ENCODE peak calls at places on chromosome 21, in four cellular contexts. Y is Right ventricle myocardium inferior, Z is HS-27A, I is kidney tubule cell. Q is an unnamed sample.

GRCh38 chr21:32360401-32360981 is 32.3 kb downstream of the URB1 start:
- DNase-seq in Y (no peak), Z (no peak), I (no peak), Q (peak)

GRCh38 chr21:44926364-44927101 is 5.8 kb upstream of the ITGB2 start:
- DNase-seq in Y (no peak), Z (no peak), I (peak), Q (no peak)

GRCh38 chr21:17925900-17926299 is 106.7 kb upstream of the C21orf91 start:
- DNase-seq in Y (no peak), Z (no peak), I (peak), Q (no peak)

GRCh38 chr21:41750051-41750450 is 16.8 kb downstream of the RIPK4 start:
- DNase-seq in Y (no peak), Z (no peak), I (peak), Q (no peak)

GRCh38 chr21:30436986-30437385 is 3.1 kb upstream of the KRTAP15-1 start:
- DNase-seq in Y (no peak), Z (no peak), I (no peak), Q (peak)

GRCh38 chr21:44065428-44065827 is 41.8 kb upstream of the PWP2 start:
- DNase-seq in Y (no peak), Z (no peak), I (peak), Q (no peak)

GRCh38 chr21:39441502-39442475 is 3.8 kb downstream of the LCA5L start:
- DNase-seq in Y (no peak), Z (no peak), I (peak), Q (peak)

GRCh38 chr21:41211041-41211426 is 43.1 kb downstream of the BACE2 start:
- DNase-seq in Y (no peak), Z (no peak), I (no peak), Q (no peak)

GRCh38 chr21:45167796-45168222 is 93.4 kb downstream of the ADARB1 start:
- DNase-seq in Y (no peak), Z (no peak), I (no peak), Q (no peak)

GRCh38 chr21:41328660-41329300 is 12.2 kb downstream of the FAM3B start:
- DNase-seq in Y (no peak), Z (no peak), I (no peak), Q (no peak)

GRCh38 chr21:26177187-26177586 is 6.6 kb upstream of the APP start:
- DNase-seq in Y (no peak), Z (no peak), I (no peak), Q (no peak)

GRCh38 chr21:37582613-37583012 is 216.0 kb downstream of the DYRK1A start:
- DNase-seq in Y (no peak), Z (peak), I (peak), Q (peak)

GRCh38 chr21:46117586-46118304 is 19.8 kb downstream of the COL6A2 start:
- DNase-seq in Y (peak), Z (no peak), I (no peak), Q (no peak)

GRCh38 chr21:40511976-40512375 is 335.0 kb downstream of the DSCAM start:
- DNase-seq in Y (no peak), Z (no peak), I (no peak), Q (no peak)

GRCh38 chr21:36203603-36203889 is 46.9 kb downstream of the DOP1B start:
- DNase-seq in Y (no peak), Z (no peak), I (peak), Q (no peak)

GRCh38 chr21:38838598-38839369 is 33.1 kb downstream of the ETS2 start:
- DNase-seq in Y (no peak), Z (no peak), I (no peak), Q (no peak)

GRCh38 chr21:44534688-44535087 is 5.3 kb downstream of the KRTAP10-1 start:
- DNase-seq in Y (no peak), Z (no peak), I (no peak), Q (no peak)

GRCh38 chr21:14591882-14592281 is 45.8 kb upstream of the SAMSN1 start:
- DNase-seq in Y (peak), Z (no peak), I (peak), Q (no peak)

GRCh38 chr21:31731112-31731801 is 661 bp downstream of the SCAF4 start:
- DNase-seq in Y (no peak), Z (no peak), I (peak), Q (peak)

GRCh38 chr21:26565105-26565504 is 8.0 kb downstream of the CYYR1 start:
- DNase-seq in Y (no peak), Z (no peak), I (no peak), Q (no peak)

GRCh38 chr21:45309069-45309521 is 21.4 kb upstream of the POFUT2 start:
- DNase-seq in Y (peak), Z (no peak), I (peak), Q (no peak)

GRCh38 chr21:45990741-45991605 is 9.4 kb downstream of the COL6A1 start:
- DNase-seq in Y (peak), Z (no peak), I (no peak), Q (no peak)

GRCh38 chr21:32377991-32378390 is 14.8 kb downstream of the URB1 start:
- DNase-seq in Y (no peak), Z (no peak), I (no peak), Q (no peak)

GRCh38 chr21:35198004-35198403 is 148.9 kb upstream of the RUNX1 start:
- DNase-seq in Y (no peak), Z (no peak), I (peak), Q (no peak)

GRCh38 chr21:45251635-45252447 is 35.9 kb downstream of the POFUT2 start:
- DNase-seq in Y (no peak), Z (no peak), I (no peak), Q (no peak)

GRCh38 chr21:26850116-26850643 is 5.0 kb upstream of the ADAMTS1 start:
- DNase-seq in Y (no peak), Z (no peak), I (peak), Q (no peak)

GRCh38 chr21:43916691-43917514 is 51.9 kb downstream of the AGPAT3 start:
- DNase-seq in Y (no peak), Z (no peak), I (no peak), Q (no peak)

GRCh38 chr21:33458861-33459260 is 20.9 kb downstream of the TMEM50B start:
- DNase-seq in Y (no peak), Z (no peak), I (no peak), Q (no peak)

GRCh38 chr21:32549861-32550260 is 35.5 kb downstream of the TCP10L start:
- DNase-seq in Y (no peak), Z (no peak), I (no peak), Q (no peak)

GRCh38 chr21:42062543-42063022 is 8.5 kb upstream of the UMODL1 start:
- DNase-seq in Y (peak), Z (no peak), I (no peak), Q (no peak)

GRCh38 chr21:41478319-41479177 is 29.4 kb downstream of the TMPRSS2 start:
- DNase-seq in Y (no peak), Z (no peak), I (no peak), Q (no peak)

GRCh38 chr21:31909772-31910470 is 37.1 kb downstream of the HUNK start:
- DNase-seq in Y (no peak), Z (no peak), I (no peak), Q (no peak)

GRCh38 chr21:42187976-42188653 is 30.8 kb upstream of the ABCG1 start:
- DNase-seq in Y (no peak), Z (no peak), I (peak), Q (no peak)

GRCh38 chr21:45299026-45299863 is 11.6 kb upstream of the POFUT2 start:
- DNase-seq in Y (peak), Z (no peak), I (no peak), Q (no peak)